ENCODE peak calls at places on chromosomes 7 and 10, in five cellular contexts. U, L, Y, N and D are unnamed samples.

GRCh38 chr10:59666310-59666709 is 43.3 kb downstream of the SLC16A9 start:
- DNase-seq in U (no peak), L (no peak), Y (no peak), N (no peak), D (no peak)

GRCh38 chr7:68279827-68280400 is 1283.3 kb downstream of the TYW1 start:
- DNase-seq in U (no peak), L (no peak), Y (no peak), N (no peak), D (no peak)

GRCh38 chr10:49625411-49625810 is 11.6 kb downstream of the CHAT start:
- DNase-seq in U (no peak), L (no peak), Y (peak; percentile 60), N (no peak), D (no peak)

GRCh38 chr7:112853429-112853828 is 63.2 kb upstream of the TMEM168 start:
- DNase-seq in U (no peak), L (no peak), Y (no peak), N (no peak), D (no peak)

GRCh38 chr10:108583827-108584226 is 1339.5 kb downstream of the XPNPEP1 start:
- DNase-seq in U (no peak), L (no peak), Y (no peak), N (no peak), D (no peak)

GRCh38 chr7:148763622-148764021 is 64.9 kb downstream of the CUL1 start:
- DNase-seq in U (no peak), L (no peak), Y (no peak), N (no peak), D (no peak)

GRCh38 chr7:95440394-95441038 is 5.7 kb upstream of the PON2 start:
- DNase-seq in U (no peak), L (no peak), Y (no peak), N (no peak), D (no peak)

GRCh38 chr10:70678757-70679489 is 6.6 kb downstream of the ADAMTS14 start:
- DNase-seq in U (no peak), L (no peak), Y (no peak), N (no peak), D (no peak)

GRCh38 chr10:58023341-58024073 is 244.2 kb downstream of the IPMK start:
- DNase-seq in U (no peak), L (no peak), Y (no peak), N (no peak), D (no peak)

GRCh38 chr10:73218466-73219191 is 28.4 kb downstream of the DNAJC9 start:
- DNase-seq in U (no peak), L (no peak), Y (no peak), N (no peak), D (no peak)

GRCh38 chr10:132446195-132446581 is 49.2 kb downstream of the PWWP2B start:
- DNase-seq in U (no peak), L (peak; percentile 53), Y (peak; percentile 88), N (no peak), D (no peak)

GRCh38 chr7:80781561-80781979 is 137.3 kb downstream of the SEMA3C start:
- DNase-seq in U (no peak), L (no peak), Y (no peak), N (peak; percentile 27), D (no peak)

GRCh38 chr10:49686651-49687050 is 7.2 kb downstream of the C10orf53 start:
- DNase-seq in U (no peak), L (no peak), Y (no peak), N (no peak), D (no peak)

GRCh38 chr10:133422223-133422820 is 2.1 kb downstream of the SPRN start:
- DNase-seq in U (no peak), L (peak; percentile 14), Y (no peak), N (no peak), D (no peak)

GRCh38 chr10:32961892-32962369 is 3.9 kb upstream of the ITGB1 start:
- DNase-seq in U (no peak), L (no peak), Y (no peak), N (no peak), D (no peak)

GRCh38 chr10:78215645-78216044 is 182.0 kb downstream of the RPS24 start:
- DNase-seq in U (peak; percentile 29), L (peak; percentile 89), Y (no peak), N (peak; percentile 58), D (no peak)

GRCh38 chr10:77409697-77410471 is 227.7 kb downstream of the KCNMA1 start:
- DNase-seq in U (no peak), L (no peak), Y (no peak), N (no peak), D (no peak)

GRCh38 chr7:90952649-90952991 is 311.6 kb upstream of the FZD1 start:
- DNase-seq in U (no peak), L (no peak), Y (no peak), N (no peak), D (no peak)

GRCh38 chr10:94429049-94429707 is 26.8 kb downstream of the TBC1D12 start:
- DNase-seq in U (no peak), L (no peak), Y (no peak), N (no peak), D (no peak)

GRCh38 chr7:155461631-155462030 is 3.7 kb downstream of the EN2 start:
- DNase-seq in U (no peak), L (no peak), Y (peak; percentile 62), N (no peak), D (no peak)

GRCh38 chr10:29588640-29589421 is 45.9 kb downstream of the SVIL start:
- DNase-seq in U (no peak), L (no peak), Y (no peak), N (no peak), D (no peak)

GRCh38 chr10:131049051-131049450 is 262.5 kb downstream of the TCERG1L start:
- DNase-seq in U (no peak), L (no peak), Y (peak; percentile 15), N (no peak), D (no peak)

GRCh38 chr7:3271298-3271697 is 29.8 kb upstream of the SDK1 start:
- DNase-seq in U (no peak), L (no peak), Y (no peak), N (no peak), D (no peak)

GRCh38 chr7:116354171-116354545 is 143.8 kb downstream of the TES start:
- DNase-seq in U (no peak), L (peak; percentile 58), Y (no peak), N (peak; percentile 27), D (no peak)

GRCh38 chr7:116167177-116167576 is 43.2 kb upstream of the TES start:
- DNase-seq in U (no peak), L (peak; percentile 7), Y (no peak), N (no peak), D (no peak)

GRCh38 chr10:75407716-75408511 is 6.3 kb upstream of the ZNF503 start:
- DNase-seq in U (no peak), L (peak; percentile 82), Y (no peak), N (peak; percentile 65), D (no peak)

GRCh38 chr10:128047337-128047736 is 78.9 kb downstream of the MKI67 start:
- DNase-seq in U (no peak), L (peak; percentile 85), Y (peak; percentile 98), N (peak; percentile 62), D (peak; percentile 77)

GRCh38 chr7:148702876-148703670 is 4.4 kb downstream of the CUL1 start:
- DNase-seq in U (no peak), L (no peak), Y (no peak), N (no peak), D (no peak)

GRCh38 chr10:110486680-110487410 is 10.9 kb upstream of the DUSP5 start:
- DNase-seq in U (no peak), L (no peak), Y (no peak), N (no peak), D (no peak)

GRCh38 chr7:47292832-47293309 is 289.0 kb downstream of the TNS3 start:
- DNase-seq in U (no peak), L (no peak), Y (no peak), N (no peak), D (no peak)

GRCh38 chr7:16923019-16923418 is 41.2 kb upstream of the AGR3 start:
- DNase-seq in U (no peak), L (no peak), Y (no peak), N (no peak), D (no peak)
- H3K27me3 ChIP-seq in U (no peaks in the 10 kb centered on the region), L (no peaks in the 10 kb centered on the region), Y (peaks cover 10% of the 10 kb centered on the region), N (no peaks in the 10 kb centered on the region), D (no peaks in the 10 kb centered on the region)

GRCh38 chr10:27440478-27440877 is 63.6 kb upstream of the RAB18 start:
- DNase-seq in U (no peak), L (no peak), Y (no peak), N (no peak), D (no peak)

GRCh38 chr10:27437775-27438174 is 66.3 kb upstream of the RAB18 start:
- DNase-seq in U (no peak), L (no peak), Y (no peak), N (no peak), D (no peak)

GRCh38 chr10:27440021-27440420 is 64.1 kb upstream of the RAB18 start:
- DNase-seq in U (no peak), L (no peak), Y (no peak), N (no peak), D (no peak)

GRCh38 chr10:27433976-27434375 is 70.1 kb upstream of the RAB18 start:
- DNase-seq in U (no peak), L (no peak), Y (no peak), N (no peak), D (no peak)

GRCh38 chr10:27439101-27439500 is 65.0 kb upstream of the RAB18 start:
- DNase-seq in U (no peak), L (no peak), Y (no peak), N (no peak), D (no peak)
- H3K27ac ChIP-seq in U (no peak overlapping the region), L (no peak overlapping the region), Y (no peak overlapping the region), N (no peak overlapping the region), D (no peak overlapping the region)

GRCh38 chr10:116274141-116274861 is 1.3 kb upstream of the GFRA1 start:
- DNase-seq in U (no peak), L (peak; percentile 58), Y (no peak), N (peak; percentile 21), D (no peak)
- H3K27me3 ChIP-seq in U (peaks cover 58% of the 10 kb centered on the region), L (no peaks in the 10 kb centered on the region), Y (peaks cover 71% of the 10 kb centered on the region), N (peaks cover 20% of the 10 kb centered on the region), D (peaks cover 17% of the 10 kb centered on the region)

GRCh38 chr7:42192072-42192471 is 44.9 kb downstream of the GLI3 start:
- DNase-seq in U (no peak), L (no peak), Y (no peak), N (no peak), D (no peak)
- H3K27ac ChIP-seq in U (no peak overlapping the region), L (no peak overlapping the region), Y (no peak overlapping the region), N (no peak overlapping the region), D (no peak overlapping the region)